ENCODE peak calls at places on chromosomes 2 and 18, in six cellular contexts. One of them, this sample, is unnamed.

GRCh38 chr2:172970660-172971059 is 105.0 kb upstream of the MAP3K20 start:
- DNase-seq in ovary: no peak
- DNase-seq in PC-9: no peak
- DNase-seq in esophagus squamous epithelium: no peak
- DNase-seq in A549: no peak
- DNase-seq in right lobe of liver: no peak
- DNase-seq in this sample: no peak

GRCh38 chr2:131521961-131522781 is 5.5 kb upstream of the CCDC74A start:
- DNase-seq in ovary: no peak
- DNase-seq in PC-9: no peak
- DNase-seq in esophagus squamous epithelium: no peak
- DNase-seq in A549: no peak
- DNase-seq in right lobe of liver: no peak
- DNase-seq in this sample: no peak

GRCh38 chr2:222960126-222960525 is 91.9 kb upstream of the KCNE4 start:
- DNase-seq in ovary: no peak
- DNase-seq in PC-9: no peak
- DNase-seq in esophagus squamous epithelium: no peak
- DNase-seq in A549: no peak
- DNase-seq in right lobe of liver: no peak
- DNase-seq in this sample: no peak

GRCh38 chr2:163207706-163208370 is 369.3 kb upstream of the KCNH7 start:
- DNase-seq in ovary: no peak
- DNase-seq in PC-9: no peak
- DNase-seq in esophagus squamous epithelium: no peak
- DNase-seq in A549: no peak
- DNase-seq in right lobe of liver: no peak
- DNase-seq in this sample: no peak

GRCh38 chr2:169110919-169111318 is 41.6 kb downstream of the DHRS9 start:
- DNase-seq in ovary: no peak
- DNase-seq in PC-9: no peak
- DNase-seq in esophagus squamous epithelium: no peak
- DNase-seq in A549: no peak
- DNase-seq in right lobe of liver: no peak
- DNase-seq in this sample: no peak

GRCh38 chr2:203673933-203674332 is 32.5 kb upstream of the CD28 start:
- DNase-seq in ovary: no peak
- DNase-seq in PC-9: no peak
- DNase-seq in esophagus squamous epithelium: no peak
- DNase-seq in A549: no peak
- DNase-seq in right lobe of liver: no peak
- DNase-seq in this sample: no peak

GRCh38 chr2:201715459-201715858 is 17.0 kb upstream of the MPP4 start:
- DNase-seq in ovary: no peak
- DNase-seq in PC-9: no peak
- DNase-seq in esophagus squamous epithelium: no peak
- DNase-seq in A549: no peak
- DNase-seq in right lobe of liver: peak; percentile 78
- DNase-seq in this sample: no peak

GRCh38 chr2:233423436-233423860 is 69.2 kb downstream of the DGKD start:
- DNase-seq in ovary: no peak
- DNase-seq in PC-9: no peak
- DNase-seq in esophagus squamous epithelium: no peak
- DNase-seq in A549: no peak
- DNase-seq in right lobe of liver: no peak
- DNase-seq in this sample: no peak

GRCh38 chr2:133171396-133172004 is 396.8 kb downstream of the NCKAP5 start:
- DNase-seq in ovary: no peak
- DNase-seq in PC-9: peak; percentile 1
- DNase-seq in esophagus squamous epithelium: no peak
- DNase-seq in A549: peak; percentile 66
- DNase-seq in right lobe of liver: no peak
- DNase-seq in this sample: no peak

GRCh38 chr18:3452750-3453539 is 3.0 kb downstream of the TGIF1 start:
- DNase-seq in ovary: no peak
- DNase-seq in PC-9: no peak
- DNase-seq in esophagus squamous epithelium: no peak
- DNase-seq in A549: peak; percentile 47
- DNase-seq in right lobe of liver: no peak
- DNase-seq in this sample: no peak

GRCh38 chr2:226796840-226797288 is 2.8 kb downstream of the IRS1 start:
- DNase-seq in ovary: peak; percentile 74
- DNase-seq in PC-9: no peak
- DNase-seq in esophagus squamous epithelium: no peak
- DNase-seq in A549: no peak
- DNase-seq in right lobe of liver: peak; percentile 74
- DNase-seq in this sample: peak; percentile 68

GRCh38 chr18:58687871-58688308 is 16.6 kb downstream of the MALT1 start:
- DNase-seq in ovary: no peak
- DNase-seq in PC-9: no peak
- DNase-seq in esophagus squamous epithelium: no peak
- DNase-seq in A549: no peak
- DNase-seq in right lobe of liver: no peak
- DNase-seq in this sample: no peak

GRCh38 chr2:101609434-101609833 is 88.1 kb upstream of the MAP4K4 start:
- DNase-seq in ovary: no peak
- DNase-seq in PC-9: no peak
- DNase-seq in esophagus squamous epithelium: no peak
- DNase-seq in A549: no peak
- DNase-seq in right lobe of liver: no peak
- DNase-seq in this sample: no peak

GRCh38 chr2:224058048-224058775 is 19.1 kb upstream of the SERPINE2 start:
- DNase-seq in ovary: no peak
- DNase-seq in PC-9: no peak
- DNase-seq in esophagus squamous epithelium: no peak
- DNase-seq in A549: no peak
- DNase-seq in right lobe of liver: no peak
- DNase-seq in this sample: no peak

GRCh38 chr18:62248313-62248712 is 61.3 kb downstream of the RELCH start:
- DNase-seq in ovary: no peak
- DNase-seq in PC-9: no peak
- DNase-seq in esophagus squamous epithelium: no peak
- DNase-seq in A549: no peak
- DNase-seq in right lobe of liver: no peak
- DNase-seq in this sample: no peak

GRCh38 chr2:173981520-173981919 is 16.3 kb upstream of the SP3 start:
- DNase-seq in ovary: no peak
- DNase-seq in PC-9: no peak
- DNase-seq in esophagus squamous epithelium: no peak
- DNase-seq in A549: no peak
- DNase-seq in right lobe of liver: no peak
- DNase-seq in this sample: no peak

GRCh38 chr2:26566081-26566375 is 75.1 kb downstream of the CIB4 start:
- DNase-seq in ovary: no peak
- DNase-seq in PC-9: no peak
- DNase-seq in esophagus squamous epithelium: no peak
- DNase-seq in A549: no peak
- DNase-seq in right lobe of liver: no peak
- DNase-seq in this sample: peak; percentile 32

GRCh38 chr2:139160838-139161237 is 380.6 kb upstream of the NXPH2 start:
- DNase-seq in ovary: no peak
- DNase-seq in PC-9: no peak
- DNase-seq in esophagus squamous epithelium: no peak
- DNase-seq in A549: no peak
- DNase-seq in right lobe of liver: no peak
- DNase-seq in this sample: no peak

GRCh38 chr2:10317646-10318045 is 14.9 kb downstream of the HPCAL1 start:
- DNase-seq in ovary: no peak
- DNase-seq in PC-9: no peak
- DNase-seq in esophagus squamous epithelium: no peak
- DNase-seq in A549: no peak
- DNase-seq in right lobe of liver: no peak
- DNase-seq in this sample: no peak

GRCh38 chr18:44744206-44745180 is 63.8 kb downstream of the SETBP1 start:
- DNase-seq in ovary: peak; percentile 45
- DNase-seq in PC-9: no peak
- DNase-seq in esophagus squamous epithelium: no peak
- DNase-seq in A549: no peak
- DNase-seq in right lobe of liver: no peak
- DNase-seq in this sample: no peak

GRCh38 chr2:177550264-177551200 is 158.0 kb downstream of the AGPS start:
- DNase-seq in ovary: no peak
- DNase-seq in PC-9: no peak
- DNase-seq in esophagus squamous epithelium: no peak
- DNase-seq in A549: no peak
- DNase-seq in right lobe of liver: no peak
- DNase-seq in this sample: no peak

GRCh38 chr2:223731503-223731902 is 105.9 kb downstream of the AP1S3 start:
- DNase-seq in ovary: no peak
- DNase-seq in PC-9: no peak
- DNase-seq in esophagus squamous epithelium: no peak
- DNase-seq in A549: no peak
- DNase-seq in right lobe of liver: no peak
- DNase-seq in this sample: no peak

GRCh38 chr2:72990695-72991438 is 73.5 kb downstream of the EMX1 start:
- DNase-seq in ovary: no peak
- DNase-seq in PC-9: no peak
- DNase-seq in esophagus squamous epithelium: no peak
- DNase-seq in A549: no peak
- DNase-seq in right lobe of liver: peak; percentile 35
- DNase-seq in this sample: peak; percentile 11

GRCh38 chr2:56288863-56289580 is 105.2 kb downstream of the CCDC85A start:
- DNase-seq in ovary: no peak
- DNase-seq in PC-9: no peak
- DNase-seq in esophagus squamous epithelium: no peak
- DNase-seq in A549: no peak
- DNase-seq in right lobe of liver: no peak
- DNase-seq in this sample: no peak

GRCh38 chr2:9774266-9774665 is 69.0 kb upstream of the TAF1B start:
- DNase-seq in ovary: no peak
- DNase-seq in PC-9: no peak
- DNase-seq in esophagus squamous epithelium: no peak
- DNase-seq in A549: no peak
- DNase-seq in right lobe of liver: no peak
- DNase-seq in this sample: no peak

GRCh38 chr2:237418300-237418699 is 4.3 kb upstream of the COL6A3 start:
- DNase-seq in ovary: no peak
- DNase-seq in PC-9: no peak
- DNase-seq in esophagus squamous epithelium: no peak
- DNase-seq in A549: no peak
- DNase-seq in right lobe of liver: no peak
- DNase-seq in this sample: no peak

GRCh38 chr2:213101109-213101508 is 50.3 kb downstream of the IKZF2 start:
- DNase-seq in ovary: no peak
- DNase-seq in PC-9: no peak
- DNase-seq in esophagus squamous epithelium: no peak
- DNase-seq in A549: no peak
- DNase-seq in right lobe of liver: no peak
- DNase-seq in this sample: no peak

GRCh38 chr2:85998071-85998991 is 107.4 kb downstream of the POLR1A start:
- DNase-seq in ovary: peak; percentile 58
- DNase-seq in PC-9: no peak
- DNase-seq in esophagus squamous epithelium: no peak
- DNase-seq in A549: no peak
- DNase-seq in right lobe of liver: no peak
- DNase-seq in this sample: no peak
- H3K4me1 ChIP-seq in ovary: peaks cover 33% of the 10 kb centered on the region
- H3K4me1 ChIP-seq in PC-9: peaks cover 18% of the 10 kb centered on the region
- H3K4me1 ChIP-seq in esophagus squamous epithelium: peaks cover 51% of the 10 kb centered on the region
- H3K4me1 ChIP-seq in A549: peaks cover 40% of the 10 kb centered on the region
- H3K4me1 ChIP-seq in right lobe of liver: no peaks in the 10 kb centered on the region
- H3K4me1 ChIP-seq in this sample: peaks cover 5% of the 10 kb centered on the region

DNA sequence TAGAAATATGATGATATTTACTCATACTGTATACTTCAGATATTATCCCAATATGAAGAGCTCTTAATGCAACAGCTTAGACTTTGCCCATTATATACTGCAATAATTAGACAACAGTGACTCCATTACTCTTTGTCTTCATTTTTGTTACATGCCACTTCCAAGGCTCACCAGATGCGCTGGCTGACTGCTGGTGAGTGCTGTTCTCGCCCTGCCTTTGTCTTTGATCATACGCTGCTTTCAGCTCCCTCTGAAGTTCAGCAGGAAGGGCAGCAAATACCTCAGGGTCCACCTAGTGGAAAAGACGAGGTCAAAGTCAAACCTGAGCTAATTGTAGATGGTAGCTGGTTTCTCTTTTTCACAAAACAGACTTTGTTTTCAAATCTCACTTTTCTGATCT is 66.3 kb downstream of the EIF5B start:
- DNase-seq in ovary: no peak
- DNase-seq in PC-9: no peak
- DNase-seq in esophagus squamous epithelium: no peak
- DNase-seq in A549: peak; percentile 13
- DNase-seq in right lobe of liver: no peak
- DNase-seq in this sample: no peak
- TF ChIP-seq CTCF in ovary: no peak
- TF ChIP-seq CTCF in PC-9: no peak
- TF ChIP-seq CTCF in esophagus squamous epithelium: no peak
- TF ChIP-seq CTCF in A549: no peak
- TF ChIP-seq CTCF in right lobe of liver: peak; percentile 6
- TF ChIP-seq CTCF in this sample: no peak

DNA sequence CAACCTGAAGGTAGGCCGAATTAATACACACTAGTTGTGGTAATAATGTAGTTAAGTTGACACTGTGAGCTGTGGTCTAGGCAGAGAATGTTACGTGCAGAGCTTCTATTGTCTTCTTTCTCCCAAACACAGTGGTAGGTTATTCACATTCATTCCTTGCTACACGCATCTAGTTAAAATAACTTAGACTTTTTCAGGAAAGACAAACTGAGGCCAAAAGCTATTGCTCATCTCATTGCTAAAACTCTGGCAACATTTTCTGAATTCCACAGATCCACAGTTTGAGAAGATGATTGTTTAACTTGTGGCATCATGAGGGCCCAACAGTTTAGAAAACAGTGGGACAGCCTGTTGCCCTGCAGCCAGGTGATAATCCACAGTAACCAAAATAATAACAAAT is 850.4 kb upstream of the FSHR start:
- DNase-seq in ovary: no peak
- DNase-seq in PC-9: no peak
- DNase-seq in esophagus squamous epithelium: no peak
- DNase-seq in A549: no peak
- DNase-seq in right lobe of liver: no peak
- DNase-seq in this sample: no peak
- H3K4me1 ChIP-seq in ovary: no peaks in the 10 kb centered on the region
- H3K4me1 ChIP-seq in PC-9: no peaks in the 10 kb centered on the region
- H3K4me1 ChIP-seq in esophagus squamous epithelium: no peaks in the 10 kb centered on the region
- H3K4me1 ChIP-seq in A549: no peaks in the 10 kb centered on the region
- H3K4me1 ChIP-seq in right lobe of liver: no peaks in the 10 kb centered on the region
- H3K4me1 ChIP-seq in this sample: no peaks in the 10 kb centered on the region

GRCh38 chr2:70979626-70980025 is 1.2 kb downstream of the ANKRD53 start:
- DNase-seq in ovary: peak; percentile 42
- DNase-seq in PC-9: no peak
- DNase-seq in esophagus squamous epithelium: no peak
- DNase-seq in A549: no peak
- DNase-seq in right lobe of liver: no peak
- DNase-seq in this sample: no peak

GRCh38 chr2:70974592-70974991 is 3.8 kb upstream of the ANKRD53 start:
- DNase-seq in ovary: no peak
- DNase-seq in PC-9: no peak
- DNase-seq in esophagus squamous epithelium: no peak
- DNase-seq in A549: no peak
- DNase-seq in right lobe of liver: no peak
- DNase-seq in this sample: no peak

GRCh38 chr2:70978388-70979357 is at the start of gene ANKRD53:
- DNase-seq in ovary: peak; percentile 83
- DNase-seq in PC-9: peak; percentile 23
- DNase-seq in esophagus squamous epithelium: no peak
- DNase-seq in A549: no peak
- DNase-seq in right lobe of liver: peak; percentile 73
- DNase-seq in this sample: no peak

GRCh38 chr2:70977605-70978205 is 725 bp upstream of the ANKRD53 start:
- DNase-seq in ovary: peak; percentile 52
- DNase-seq in PC-9: no peak
- DNase-seq in esophagus squamous epithelium: no peak
- DNase-seq in A549: no peak
- DNase-seq in right lobe of liver: no peak
- DNase-seq in this sample: no peak

GRCh38 chr2:70975237-70975636 is 3.2 kb upstream of the ANKRD53 start:
- DNase-seq in ovary: no peak
- DNase-seq in PC-9: no peak
- DNase-seq in esophagus squamous epithelium: no peak
- DNase-seq in A549: no peak
- DNase-seq in right lobe of liver: no peak
- DNase-seq in this sample: no peak
- TF ChIP-seq CTCF in ovary: no peak
- TF ChIP-seq CTCF in PC-9: no peak
- TF ChIP-seq CTCF in esophagus squamous epithelium: no peak
- TF ChIP-seq CTCF in A549: no peak
- TF ChIP-seq CTCF in right lobe of liver: no peak
- TF ChIP-seq CTCF in this sample: no peak